ENCODE peak calls at places on chromosomes 1 and 21, in five cellular contexts. D is OCI-LY7, E is psoas muscle, Z is heart left ventricle, Y is thoracic aorta. K is an unnamed sample. For H3K36me3 and H3K4me1, the result is how much of the 10 kb centered on the place peaks cover.

GRCh38 chr1:236388332-236388731 is 5.8 kb upstream of the EDARADD start:
- DNase-seq in D (no peak), E (no peak), Z (no peak), Y (no peak), K (no peak)

GRCh38 chr1:211267204-211267857 is 8.2 kb downstream of the RCOR3 start:
- DNase-seq in D (no peak), E (no peak), Z (no peak), Y (no peak), K (no peak)

GRCh38 chr1:60893111-60893510 is 189.2 kb upstream of the NFIA start:
- DNase-seq in D (no peak), E (no peak), Z (no peak), Y (no peak), K (no peak)

GRCh38 chr1:234599617-234600417 is 10.2 kb downstream of the IRF2BP2 start:
- DNase-seq in D (peak), E (peak), Z (peak), Y (peak), K (peak)

GRCh38 chr1:5992814-5993552 is 758 bp upstream of the NPHP4 start:
- DNase-seq in D (peak), E (no peak), Z (peak), Y (no peak), K (peak)

GRCh38 chr1:6412896-6413295 is 6.8 kb downstream of the HES2 start:
- DNase-seq in D (no peak), E (no peak), Z (no peak), Y (no peak), K (no peak)

GRCh38 chr1:145917595-145917994 is 922 bp downstream of the PEX11B start:
- DNase-seq in D (no peak), E (no peak), Z (no peak), Y (no peak), K (no peak)

GRCh38 chr1:160954158-160955104 is at the start of gene ITLN2:
- DNase-seq in D (peak), E (no peak), Z (no peak), Y (no peak), K (peak)

GRCh38 chr21:43619856-43620255 is 39.4 kb downstream of the HSF2BP start:
- DNase-seq in D (peak), E (no peak), Z (no peak), Y (no peak), K (no peak)

GRCh38 chr1:234770924-234771540 is 161.1 kb upstream of the IRF2BP2 start:
- DNase-seq in D (no peak), E (no peak), Z (no peak), Y (no peak), K (no peak)

GRCh38 chr1:182616130-182617074 is 12.2 kb upstream of the RGS16 start:
- DNase-seq in D (peak), E (peak), Z (peak), Y (peak), K (peak)

GRCh38 chr21:14401217-14401616 is 18.3 kb upstream of the HSPA13 start:
- DNase-seq in D (no peak), E (no peak), Z (no peak), Y (no peak), K (no peak)

GRCh38 chr1:156129687-156130577 is 15.4 kb downstream of the LMNA start:
- DNase-seq in D (peak), E (peak), Z (peak), Y (peak), K (peak)

GRCh38 chr1:230281531-230281930 is 144.6 kb downstream of the PGBD5 start:
- DNase-seq in D (no peak), E (no peak), Z (no peak), Y (no peak), K (no peak)

GRCh38 chr21:17461014-17461413 is 51.8 kb upstream of the CXADR start:
- DNase-seq in D (no peak), E (no peak), Z (no peak), Y (no peak), K (no peak)

GRCh38 chr1:32989160-32989894 is 24.7 kb upstream of the RNF19B start:
- DNase-seq in D (no peak), E (peak), Z (peak), Y (peak), K (no peak)

GRCh38 chr1:247110627-247111258 is 6.6 kb upstream of the ZNF669 start:
- DNase-seq in D (no peak), E (no peak), Z (no peak), Y (no peak), K (no peak)

GRCh38 chr1:198443374-198444233 is 96.9 kb downstream of the ATP6V1G3 start:
- DNase-seq in D (no peak), E (no peak), Z (no peak), Y (no peak), K (no peak)

GRCh38 chr1:154557939-154558609 is 388 bp downstream of the UBE2Q1 start:
- DNase-seq in D (peak), E (peak), Z (peak), Y (no peak), K (peak)

GRCh38 chr1:207959141-207959825 is 48.4 kb upstream of the CD34 start:
- DNase-seq in D (no peak), E (peak), Z (peak), Y (peak), K (no peak)

GRCh38 chr1:110563089-110563488 is 43.1 kb downstream of the KCNA2 start:
- DNase-seq in D (no peak), E (no peak), Z (no peak), Y (no peak), K (no peak)

GRCh38 chr1:158180741-158181576 is at the start of gene CD1D:
- DNase-seq in D (peak), E (peak), Z (peak), Y (no peak), K (no peak)

GRCh38 chr1:27885620-27886352 is 13.4 kb downstream of the THEMIS2 start:
- DNase-seq in D (no peak), E (no peak), Z (no peak), Y (no peak), K (no peak)

GRCh38 chr21:26769613-26770188 is 75.5 kb downstream of the ADAMTS1 start:
- DNase-seq in D (no peak), E (no peak), Z (no peak), Y (no peak), K (peak)

DNA sequence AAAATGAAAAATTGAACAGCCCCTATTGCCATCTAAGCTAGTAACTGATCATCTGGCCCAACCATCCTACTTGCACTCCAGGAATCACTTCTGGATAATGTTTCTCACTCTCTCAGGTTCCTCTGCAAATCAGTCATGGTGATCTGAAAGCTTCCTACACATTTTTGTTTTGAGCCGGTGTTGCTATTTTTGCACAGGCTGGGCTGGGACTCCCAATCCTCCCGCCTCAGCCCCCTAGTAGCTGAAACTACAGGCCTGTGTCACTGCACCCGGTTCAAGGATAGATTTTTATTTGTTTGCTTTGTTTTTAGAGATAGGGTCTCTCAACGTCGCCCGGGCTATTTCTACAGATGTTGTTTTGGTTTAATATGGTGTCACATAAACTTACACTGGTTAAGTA is 40.5 kb upstream of the HMCN1 start:
- DNase-seq in D (no peak), E (no peak), Z (no peak), Y (no peak), K (no peak)
- H3K4me3 ChIP-seq in D (no peak), E (peak), Z (peak), Y (peak), K (no peak)

GRCh38 chr21:33909756-33910155 is 5.8 kb downstream of the ATP5PO start:
- DNase-seq in D (no peak), E (no peak), Z (no peak), Y (no peak), K (no peak)

GRCh38 chr21:33914188-33914587 is 1.4 kb downstream of the ATP5PO start:
- DNase-seq in D (no peak), E (no peak), Z (no peak), Y (no peak), K (no peak)

GRCh38 chr21:33904041-33904440 is 11.6 kb downstream of the ATP5PO start:
- DNase-seq in D (no peak), E (no peak), Z (no peak), Y (no peak), K (no peak)

GRCh38 chr21:33908760-33909159 is 6.8 kb downstream of the ATP5PO start:
- DNase-seq in D (no peak), E (no peak), Z (no peak), Y (no peak), K (no peak)
- H3K36me3 ChIP-seq in D (half or more), E (half or more), Z (under half), Y (under half), K (half or more)

DNA sequence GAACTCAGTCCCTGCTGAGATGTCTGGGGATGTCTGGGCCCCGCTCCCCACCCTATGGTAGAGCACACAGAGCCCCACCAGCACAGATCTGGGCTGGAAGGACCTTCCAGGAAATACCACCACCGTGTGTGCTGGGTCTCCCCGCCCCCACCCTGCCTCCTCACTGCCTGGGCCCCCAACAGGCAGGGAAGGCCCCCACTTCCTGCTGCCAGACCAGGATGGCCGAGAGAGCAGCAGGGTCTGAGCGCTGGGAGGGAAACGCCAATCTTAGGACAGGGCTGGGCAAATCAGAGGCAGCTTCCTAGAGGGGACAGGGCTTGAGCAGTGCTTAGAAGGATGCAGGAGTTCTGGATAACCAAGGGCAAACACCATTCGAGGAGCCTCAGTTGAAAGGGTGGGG is 11.9 kb downstream of the ADGRB2 start:
- DNase-seq in D (no peak), E (no peak), Z (no peak), Y (no peak), K (no peak)
- H3K4me1 ChIP-seq in D (under half), E (under half), Z (half or more), Y (under half), K (under half)

GRCh38 chr1:164794310-164794709 is 235.3 kb downstream of the PBX1 start:
- DNase-seq in D (no peak), E (no peak), Z (no peak), Y (no peak), K (no peak)
- H3K4me3 ChIP-seq in D (no peak), E (no peak), Z (no peak), Y (no peak), K (no peak)

GRCh38 chr1:150441121-150441520 is 46.1 kb upstream of the TARS2 start:
- DNase-seq in D (no peak), E (no peak), Z (no peak), Y (no peak), K (no peak)
- H3K36me3 ChIP-seq in D (half or more), E (half or more), Z (under half), Y (under half), K (under half)

GRCh38 chr1:1857096-1857703 is 33.7 kb downstream of the GNB1 start:
- DNase-seq in D (no peak), E (no peak), Z (no peak), Y (no peak), K (no peak)
- H3K4me1 ChIP-seq in D (half or more), E (half or more), Z (half or more), Y (half or more), K (under half)

GRCh38 chr1:204829133-204829532 is 41.5 kb upstream of the NFASC start:
- DNase-seq in D (no peak), E (no peak), Z (no peak), Y (no peak), K (no peak)
- H3K4me3 ChIP-seq in D (no peak), E (peak), Z (peak), Y (peak), K (no peak)

K was measured in HAP-1.